ENCODE peak calls at places on chromosomes 13 and 19, in eight cellular contexts. One of them, this sample, is unnamed.
A peak's percentile ranks its signal among the peaks of the same experiment; 100 is the strongest.

GRCh38 chr13:33204130-33204927 is 81.2 kb downstream of the STARD13 start:
- DNase-seq in neural progenitor cell: no peak
- DNase-seq in body of pancreas: peak; percentile 90
- DNase-seq in GM23338: no peak
- DNase-seq in heart left ventricle: peak; percentile 63
- DNase-seq in tibial nerve: peak; percentile 73
- DNase-seq in ovary: peak; percentile 61
- DNase-seq in neuronal stem cell: no peak
- DNase-seq in this sample: no peak

GRCh38 chr19:41263042-41263849 is 926 bp upstream of the HNRNPUL1 start:
- DNase-seq in neural progenitor cell: peak; percentile 76
- DNase-seq in body of pancreas: peak; percentile 69
- DNase-seq in GM23338: peak; percentile 33
- DNase-seq in heart left ventricle: peak; percentile 76
- DNase-seq in tibial nerve: peak; percentile 68
- DNase-seq in ovary: peak; percentile 84
- DNase-seq in neuronal stem cell: no peak
- DNase-seq in this sample: no peak

GRCh38 chr13:44278164-44278563 is 95.5 kb upstream of the SERP2 start:
- DNase-seq in neural progenitor cell: no peak
- DNase-seq in body of pancreas: no peak
- DNase-seq in GM23338: no peak
- DNase-seq in heart left ventricle: no peak
- DNase-seq in tibial nerve: no peak
- DNase-seq in ovary: no peak
- DNase-seq in neuronal stem cell: no peak
- DNase-seq in this sample: no peak

GRCh38 chr19:57350877-57351805 is at the start of gene ZNF304:
- DNase-seq in neural progenitor cell: peak; percentile 97
- DNase-seq in body of pancreas: peak; percentile 96
- DNase-seq in GM23338: peak; percentile 98
- DNase-seq in heart left ventricle: peak; percentile 95
- DNase-seq in tibial nerve: peak; percentile 87
- DNase-seq in ovary: peak; percentile 93
- DNase-seq in neuronal stem cell: peak; percentile 90
- DNase-seq in this sample: peak; percentile 95

GRCh38 chr13:48235100-48235813 is 2.3 kb downstream of the ITM2B start:
- DNase-seq in neural progenitor cell: peak; percentile 42
- DNase-seq in body of pancreas: peak; percentile 70
- DNase-seq in GM23338: peak; percentile 65
- DNase-seq in heart left ventricle: no peak
- DNase-seq in tibial nerve: no peak
- DNase-seq in ovary: no peak
- DNase-seq in neuronal stem cell: no peak
- DNase-seq in this sample: no peak

GRCh38 chr19:27735314-27735713 is 1477.6 kb downstream of the UQCRFS1 start:
- DNase-seq in neural progenitor cell: no peak
- DNase-seq in body of pancreas: no peak
- DNase-seq in GM23338: no peak
- DNase-seq in heart left ventricle: no peak
- DNase-seq in tibial nerve: no peak
- DNase-seq in ovary: no peak
- DNase-seq in neuronal stem cell: no peak
- DNase-seq in this sample: no peak

GRCh38 chr19:30671622-30672051 is 299.5 kb downstream of the ZNF536 start:
- DNase-seq in neural progenitor cell: no peak
- DNase-seq in body of pancreas: peak; percentile 28
- DNase-seq in GM23338: no peak
- DNase-seq in heart left ventricle: no peak
- DNase-seq in tibial nerve: peak; percentile 68
- DNase-seq in ovary: peak; percentile 52
- DNase-seq in neuronal stem cell: no peak
- DNase-seq in this sample: no peak

GRCh38 chr19:4454952-4455738 is 2.4 kb downstream of the UBXN6 start:
- DNase-seq in neural progenitor cell: no peak
- DNase-seq in body of pancreas: no peak
- DNase-seq in GM23338: no peak
- DNase-seq in heart left ventricle: no peak
- DNase-seq in tibial nerve: no peak
- DNase-seq in ovary: peak; percentile 78
- DNase-seq in neuronal stem cell: no peak
- DNase-seq in this sample: no peak

GRCh38 chr19:41755328-41755913 is at the start of gene CEACAM6:
- DNase-seq in neural progenitor cell: no peak
- DNase-seq in body of pancreas: no peak
- DNase-seq in GM23338: peak; percentile 49
- DNase-seq in heart left ventricle: no peak
- DNase-seq in tibial nerve: no peak
- DNase-seq in ovary: no peak
- DNase-seq in neuronal stem cell: no peak
- DNase-seq in this sample: no peak

GRCh38 chr13:19810996-19811881 is 28.5 kb upstream of the PSPC1 start:
- DNase-seq in neural progenitor cell: no peak
- DNase-seq in body of pancreas: no peak
- DNase-seq in GM23338: no peak
- DNase-seq in heart left ventricle: no peak
- DNase-seq in tibial nerve: no peak
- DNase-seq in ovary: no peak
- DNase-seq in neuronal stem cell: no peak
- DNase-seq in this sample: no peak

GRCh38 chr19:39405261-39405912 is 1.3 kb upstream of the ZFP36 start:
- DNase-seq in neural progenitor cell: no peak
- DNase-seq in body of pancreas: no peak
- DNase-seq in GM23338: no peak
- DNase-seq in heart left ventricle: peak; percentile 54
- DNase-seq in tibial nerve: no peak
- DNase-seq in ovary: no peak
- DNase-seq in neuronal stem cell: no peak
- DNase-seq in this sample: no peak

GRCh38 chr13:75847588-75847987 is 211.5 kb downstream of the LMO7 start:
- DNase-seq in neural progenitor cell: no peak
- DNase-seq in body of pancreas: no peak
- DNase-seq in GM23338: no peak
- DNase-seq in heart left ventricle: no peak
- DNase-seq in tibial nerve: no peak
- DNase-seq in ovary: no peak
- DNase-seq in neuronal stem cell: no peak
- DNase-seq in this sample: no peak

GRCh38 chr13:101838305-101838835 is 385.9 kb downstream of the ITGBL1 start:
- DNase-seq in neural progenitor cell: no peak
- DNase-seq in body of pancreas: no peak
- DNase-seq in GM23338: no peak
- DNase-seq in heart left ventricle: no peak
- DNase-seq in tibial nerve: no peak
- DNase-seq in ovary: no peak
- DNase-seq in neuronal stem cell: no peak
- DNase-seq in this sample: no peak

GRCh38 chr13:76222511-76222910 is 586.4 kb downstream of the LMO7 start:
- DNase-seq in neural progenitor cell: no peak
- DNase-seq in body of pancreas: no peak
- DNase-seq in GM23338: no peak
- DNase-seq in heart left ventricle: no peak
- DNase-seq in tibial nerve: no peak
- DNase-seq in ovary: no peak
- DNase-seq in neuronal stem cell: no peak
- DNase-seq in this sample: no peak

GRCh38 chr13:72507394-72508199 is 219.8 kb downstream of the MZT1 start:
- DNase-seq in neural progenitor cell: no peak
- DNase-seq in body of pancreas: peak; percentile 6
- DNase-seq in GM23338: no peak
- DNase-seq in heart left ventricle: no peak
- DNase-seq in tibial nerve: no peak
- DNase-seq in ovary: no peak
- DNase-seq in neuronal stem cell: no peak
- DNase-seq in this sample: no peak

GRCh38 chr13:109148243-109148642 is 518.8 kb downstream of the MYO16 start:
- DNase-seq in neural progenitor cell: no peak
- DNase-seq in body of pancreas: no peak
- DNase-seq in GM23338: no peak
- DNase-seq in heart left ventricle: no peak
- DNase-seq in tibial nerve: no peak
- DNase-seq in ovary: no peak
- DNase-seq in neuronal stem cell: no peak
- DNase-seq in this sample: no peak

GRCh38 chr13:39942901-39943273 is 287.4 kb downstream of the COG6 start:
- DNase-seq in neural progenitor cell: peak; percentile 88
- DNase-seq in body of pancreas: peak; percentile 82
- DNase-seq in GM23338: peak; percentile 94
- DNase-seq in heart left ventricle: no peak
- DNase-seq in tibial nerve: peak; percentile 75
- DNase-seq in ovary: peak; percentile 61
- DNase-seq in neuronal stem cell: peak; percentile 64
- DNase-seq in this sample: peak; percentile 67

GRCh38 chr13:49113526-49114286 is 106.4 kb upstream of the MLNR start:
- DNase-seq in neural progenitor cell: peak; percentile 7
- DNase-seq in body of pancreas: no peak
- DNase-seq in GM23338: no peak
- DNase-seq in heart left ventricle: no peak
- DNase-seq in tibial nerve: no peak
- DNase-seq in ovary: no peak
- DNase-seq in neuronal stem cell: no peak
- DNase-seq in this sample: no peak

GRCh38 chr19:48975947-48976847 is 11.1 kb downstream of the FTL start:
- DNase-seq in neural progenitor cell: peak; percentile 71
- DNase-seq in body of pancreas: no peak
- DNase-seq in GM23338: peak; percentile 93
- DNase-seq in heart left ventricle: no peak
- DNase-seq in tibial nerve: no peak
- DNase-seq in ovary: no peak
- DNase-seq in neuronal stem cell: no peak
- DNase-seq in this sample: no peak

GRCh38 chr13:112442483-112443090 is 66.4 kb downstream of the SPACA7 start:
- DNase-seq in neural progenitor cell: peak; percentile 29
- DNase-seq in body of pancreas: no peak
- DNase-seq in GM23338: peak; percentile 24
- DNase-seq in heart left ventricle: peak; percentile 39
- DNase-seq in tibial nerve: no peak
- DNase-seq in ovary: no peak
- DNase-seq in neuronal stem cell: peak; percentile 21
- DNase-seq in this sample: no peak

GRCh38 chr19:36501973-36502372 is 12.6 kb upstream of the ZNF566 start:
- DNase-seq in neural progenitor cell: no peak
- DNase-seq in body of pancreas: no peak
- DNase-seq in GM23338: no peak
- DNase-seq in heart left ventricle: no peak
- DNase-seq in tibial nerve: no peak
- DNase-seq in ovary: no peak
- DNase-seq in neuronal stem cell: no peak
- DNase-seq in this sample: no peak

GRCh38 chr19:36497001-36497400 is 7.6 kb upstream of the ZNF566 start:
- DNase-seq in neural progenitor cell: no peak
- DNase-seq in body of pancreas: no peak
- DNase-seq in GM23338: peak; percentile 14
- DNase-seq in heart left ventricle: no peak
- DNase-seq in tibial nerve: no peak
- DNase-seq in ovary: no peak
- DNase-seq in neuronal stem cell: no peak
- DNase-seq in this sample: no peak
- H3K36me3 ChIP-seq in neural progenitor cell: no peaks in the 10 kb centered on the region
- H3K36me3 ChIP-seq in body of pancreas: no peaks in the 10 kb centered on the region
- H3K36me3 ChIP-seq in GM23338: no peaks in the 10 kb centered on the region
- H3K36me3 ChIP-seq in heart left ventricle: no peaks in the 10 kb centered on the region
- H3K36me3 ChIP-seq in tibial nerve: no peaks in the 10 kb centered on the region
- H3K36me3 ChIP-seq in ovary: no peaks in the 10 kb centered on the region
- H3K36me3 ChIP-seq in neuronal stem cell: no peaks in the 10 kb centered on the region
- H3K36me3 ChIP-seq in this sample: no peaks in the 10 kb centered on the region

GRCh38 chr19:1855828-1856255 is 7.5 kb downstream of the KLF16 start:
- DNase-seq in neural progenitor cell: no peak
- DNase-seq in body of pancreas: no peak
- DNase-seq in GM23338: no peak
- DNase-seq in heart left ventricle: peak; percentile 70
- DNase-seq in tibial nerve: no peak
- DNase-seq in ovary: no peak
- DNase-seq in neuronal stem cell: no peak
- DNase-seq in this sample: no peak
- H3K4me3 ChIP-seq in neural progenitor cell: no peak overlapping the region
- H3K4me3 ChIP-seq in body of pancreas: no peak overlapping the region
- H3K4me3 ChIP-seq in GM23338: peak overlapping the region; percentile 74
- H3K4me3 ChIP-seq in heart left ventricle: peak overlapping the region; percentile 38
- H3K4me3 ChIP-seq in tibial nerve: peak overlapping the region; percentile 49
- H3K4me3 ChIP-seq in ovary: no peak overlapping the region
- H3K4me3 ChIP-seq in neuronal stem cell: no peak overlapping the region
- H3K4me3 ChIP-seq in this sample: no peak overlapping the region

GRCh38 chr19:15448014-15448777 is 1.6 kb downstream of the WIZ start:
- DNase-seq in neural progenitor cell: no peak
- DNase-seq in body of pancreas: no peak
- DNase-seq in GM23338: no peak
- DNase-seq in heart left ventricle: peak; percentile 59
- DNase-seq in tibial nerve: no peak
- DNase-seq in ovary: peak; percentile 59
- DNase-seq in neuronal stem cell: no peak
- DNase-seq in this sample: no peak
- H3K4me1 ChIP-seq in neural progenitor cell: peaks cover 7% of the 10 kb centered on the region
- H3K4me1 ChIP-seq in body of pancreas: peaks cover 16% of the 10 kb centered on the region
- H3K4me1 ChIP-seq in GM23338: peaks cover 9% of the 10 kb centered on the region
- H3K4me1 ChIP-seq in heart left ventricle: peaks cover 45% of the 10 kb centered on the region
- H3K4me1 ChIP-seq in tibial nerve: peaks cover 14% of the 10 kb centered on the region
- H3K4me1 ChIP-seq in ovary: peaks cover 16% of the 10 kb centered on the region
- H3K4me1 ChIP-seq in neuronal stem cell: peaks cover 12% of the 10 kb centered on the region
- H3K4me1 ChIP-seq in this sample: peaks cover 5% of the 10 kb centered on the region

DNA sequence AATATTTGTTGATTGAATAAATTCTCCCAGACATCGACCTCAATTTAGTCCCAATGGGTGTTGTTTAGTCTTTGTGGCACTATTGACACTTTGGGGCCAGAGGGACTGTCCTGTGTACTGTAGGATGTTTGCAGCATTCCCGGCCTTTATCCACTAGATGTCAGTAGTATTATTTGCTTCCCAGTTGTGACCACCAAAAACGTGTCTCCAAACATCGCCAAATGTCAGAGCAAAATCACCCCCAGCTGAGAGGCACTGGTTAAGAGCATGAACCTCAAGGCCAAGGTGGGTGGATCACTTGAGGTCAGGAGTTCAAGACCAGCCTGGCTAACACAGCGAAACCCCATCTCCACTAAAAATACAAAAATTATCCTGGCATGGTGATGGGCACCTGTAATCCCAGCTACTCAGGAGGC is 15.4 kb downstream of the NLRP12 start:
- DNase-seq in neural progenitor cell: peak; percentile 68
- DNase-seq in body of pancreas: no peak
- DNase-seq in GM23338: peak; percentile 87
- DNase-seq in heart left ventricle: no peak
- DNase-seq in tibial nerve: no peak
- DNase-seq in ovary: no peak
- DNase-seq in neuronal stem cell: no peak
- DNase-seq in this sample: peak; percentile 52
- H3K36me3 ChIP-seq in neural progenitor cell: no peaks in the 10 kb centered on the region
- H3K36me3 ChIP-seq in body of pancreas: no peaks in the 10 kb centered on the region
- H3K36me3 ChIP-seq in GM23338: peaks cover 5% of the 10 kb centered on the region
- H3K36me3 ChIP-seq in heart left ventricle: no peaks in the 10 kb centered on the region
- H3K36me3 ChIP-seq in tibial nerve: no peaks in the 10 kb centered on the region
- H3K36me3 ChIP-seq in ovary: no peaks in the 10 kb centered on the region
- H3K36me3 ChIP-seq in neuronal stem cell: no peaks in the 10 kb centered on the region
- H3K36me3 ChIP-seq in this sample: peaks cover 8% of the 10 kb centered on the region